ENCODE peak calls at places on chromosomes 2 and 18, in nine cellular contexts. One of them, this sample, is unnamed.

GRCh38 chr2:186199029-186199428 is 287.0 kb upstream of the ZC3H15 start:
- ATAC-seq in heart left ventricle: no peak
- ATAC-seq in gastrocnemius medialis: no peak
- ATAC-seq in right lobe of liver: no peak
- ATAC-seq in IMR-90: no peak
- ATAC-seq in upper lobe of left lung: no peak
- ATAC-seq in A549: no peak
- ATAC-seq in GM12878: no peak
- ATAC-seq in body of pancreas: no peak
- ATAC-seq in this sample: no peak

GRCh38 chr2:162697111-162697510 is 141.5 kb downstream of the KCNH7 start:
- ATAC-seq in heart left ventricle: no peak
- ATAC-seq in gastrocnemius medialis: no peak
- ATAC-seq in right lobe of liver: no peak
- ATAC-seq in IMR-90: no peak
- ATAC-seq in upper lobe of left lung: no peak
- ATAC-seq in A549: no peak
- ATAC-seq in GM12878: no peak
- ATAC-seq in body of pancreas: no peak
- ATAC-seq in this sample: no peak

GRCh38 chr2:215431290-215431689 is 4.6 kb downstream of the FN1 start:
- ATAC-seq in heart left ventricle: no peak
- ATAC-seq in gastrocnemius medialis: no peak
- ATAC-seq in right lobe of liver: no peak
- ATAC-seq in IMR-90: no peak
- ATAC-seq in upper lobe of left lung: no peak
- ATAC-seq in A549: no peak
- ATAC-seq in GM12878: no peak
- ATAC-seq in body of pancreas: no peak
- ATAC-seq in this sample: no peak

GRCh38 chr18:50061876-50062517 is 132.9 kb downstream of the MYO5B start:
- ATAC-seq in heart left ventricle: no peak
- ATAC-seq in gastrocnemius medialis: no peak
- ATAC-seq in right lobe of liver: peak; percentile 41
- ATAC-seq in IMR-90: no peak
- ATAC-seq in upper lobe of left lung: peak; percentile 39
- ATAC-seq in A549: no peak
- ATAC-seq in GM12878: no peak
- ATAC-seq in body of pancreas: peak; percentile 52
- ATAC-seq in this sample: no peak

GRCh38 chr2:120874876-120875275 is 139.2 kb downstream of the GLI2 start:
- ATAC-seq in heart left ventricle: no peak
- ATAC-seq in gastrocnemius medialis: no peak
- ATAC-seq in right lobe of liver: no peak
- ATAC-seq in IMR-90: peak; percentile 9
- ATAC-seq in upper lobe of left lung: no peak
- ATAC-seq in A549: no peak
- ATAC-seq in GM12878: no peak
- ATAC-seq in body of pancreas: no peak
- ATAC-seq in this sample: no peak

GRCh38 chr2:113791697-113792590 is 35.5 kb upstream of the SLC35F5 start:
- ATAC-seq in heart left ventricle: no peak
- ATAC-seq in gastrocnemius medialis: no peak
- ATAC-seq in right lobe of liver: no peak
- ATAC-seq in IMR-90: peak; percentile 59
- ATAC-seq in upper lobe of left lung: no peak
- ATAC-seq in A549: peak; percentile 57
- ATAC-seq in GM12878: peak; percentile 96
- ATAC-seq in body of pancreas: peak; percentile 45
- ATAC-seq in this sample: no peak

GRCh38 chr2:225120175-225120574 is 77.9 kb upstream of the DOCK10 start:
- ATAC-seq in heart left ventricle: no peak
- ATAC-seq in gastrocnemius medialis: no peak
- ATAC-seq in right lobe of liver: no peak
- ATAC-seq in IMR-90: peak; percentile 53
- ATAC-seq in upper lobe of left lung: no peak
- ATAC-seq in A549: peak; percentile 88
- ATAC-seq in GM12878: no peak
- ATAC-seq in body of pancreas: no peak
- ATAC-seq in this sample: no peak

GRCh38 chr2:27831279-27832050 is 58.7 kb downstream of the RBKS start:
- ATAC-seq in heart left ventricle: no peak
- ATAC-seq in gastrocnemius medialis: no peak
- ATAC-seq in right lobe of liver: no peak
- ATAC-seq in IMR-90: no peak
- ATAC-seq in upper lobe of left lung: peak; percentile 65
- ATAC-seq in A549: no peak
- ATAC-seq in GM12878: no peak
- ATAC-seq in body of pancreas: no peak
- ATAC-seq in this sample: no peak

GRCh38 chr2:45554073-45554742 is 56.9 kb downstream of the SRBD1 start:
- ATAC-seq in heart left ventricle: no peak
- ATAC-seq in gastrocnemius medialis: no peak
- ATAC-seq in right lobe of liver: no peak
- ATAC-seq in IMR-90: peak; percentile 69
- ATAC-seq in upper lobe of left lung: no peak
- ATAC-seq in A549: no peak
- ATAC-seq in GM12878: no peak
- ATAC-seq in body of pancreas: no peak
- ATAC-seq in this sample: no peak

GRCh38 chr2:30310955-30311354 is 79.6 kb downstream of the LBH start:
- ATAC-seq in heart left ventricle: no peak
- ATAC-seq in gastrocnemius medialis: no peak
- ATAC-seq in right lobe of liver: peak; percentile 27
- ATAC-seq in IMR-90: no peak
- ATAC-seq in upper lobe of left lung: no peak
- ATAC-seq in A549: no peak
- ATAC-seq in GM12878: peak; percentile 62
- ATAC-seq in body of pancreas: no peak
- ATAC-seq in this sample: no peak

GRCh38 chr2:151669585-151670081 is 64.6 kb downstream of the NEB start:
- ATAC-seq in heart left ventricle: no peak
- ATAC-seq in gastrocnemius medialis: peak; percentile 76
- ATAC-seq in right lobe of liver: no peak
- ATAC-seq in IMR-90: no peak
- ATAC-seq in upper lobe of left lung: no peak
- ATAC-seq in A549: no peak
- ATAC-seq in GM12878: no peak
- ATAC-seq in body of pancreas: no peak
- ATAC-seq in this sample: no peak

DNA sequence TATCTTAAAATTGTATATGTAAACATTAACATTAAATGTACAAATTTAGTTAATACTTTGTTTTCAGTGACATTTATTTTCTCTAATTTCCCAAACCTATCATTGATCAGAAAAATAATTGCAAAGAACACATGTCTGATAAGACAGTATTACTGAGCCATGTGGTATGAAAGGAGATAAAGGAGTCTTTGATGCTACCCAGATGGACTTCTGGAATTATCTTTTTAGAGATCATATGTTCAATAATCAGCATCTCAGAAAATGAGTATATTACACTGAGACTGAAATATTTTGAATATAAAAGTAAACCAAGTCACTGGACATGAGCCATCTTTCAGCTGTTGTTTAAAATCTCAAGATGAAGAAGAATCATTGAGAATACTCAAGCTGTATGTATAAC is 153.3 kb downstream of the PHLPP1 start:
- ATAC-seq in heart left ventricle: no peak
- ATAC-seq in gastrocnemius medialis: no peak
- ATAC-seq in right lobe of liver: no peak
- ATAC-seq in IMR-90: no peak
- ATAC-seq in upper lobe of left lung: no peak
- ATAC-seq in A549: no peak
- ATAC-seq in GM12878: no peak
- ATAC-seq in body of pancreas: no peak
- ATAC-seq in this sample: no peak
- H3K4me3 ChIP-seq in heart left ventricle: no peak overlapping the region
- H3K4me3 ChIP-seq in gastrocnemius medialis: no peak overlapping the region
- H3K4me3 ChIP-seq in right lobe of liver: no peak overlapping the region
- H3K4me3 ChIP-seq in IMR-90: no peak overlapping the region
- H3K4me3 ChIP-seq in upper lobe of left lung: no peak overlapping the region
- H3K4me3 ChIP-seq in A549: no peak overlapping the region
- H3K4me3 ChIP-seq in GM12878: no peak overlapping the region
- H3K4me3 ChIP-seq in body of pancreas: no peak overlapping the region
- H3K4me3 ChIP-seq in this sample: no peak overlapping the region

GRCh38 chr18:48138211-48138610 is 207.8 kb upstream of the SMAD2 start:
- ATAC-seq in heart left ventricle: no peak
- ATAC-seq in gastrocnemius medialis: no peak
- ATAC-seq in right lobe of liver: no peak
- ATAC-seq in IMR-90: no peak
- ATAC-seq in upper lobe of left lung: no peak
- ATAC-seq in A549: peak; percentile 25
- ATAC-seq in GM12878: no peak
- ATAC-seq in body of pancreas: no peak
- ATAC-seq in this sample: no peak

GRCh38 chr18:48136051-48136543 is 205.6 kb upstream of the SMAD2 start:
- ATAC-seq in heart left ventricle: no peak
- ATAC-seq in gastrocnemius medialis: peak; percentile 46
- ATAC-seq in right lobe of liver: peak; percentile 46
- ATAC-seq in IMR-90: no peak
- ATAC-seq in upper lobe of left lung: peak; percentile 18
- ATAC-seq in A549: peak; percentile 53
- ATAC-seq in GM12878: no peak
- ATAC-seq in body of pancreas: no peak
- ATAC-seq in this sample: peak; percentile 38

GRCh38 chr18:48135436-48135966 is 205.0 kb upstream of the SMAD2 start:
- ATAC-seq in heart left ventricle: no peak
- ATAC-seq in gastrocnemius medialis: no peak
- ATAC-seq in right lobe of liver: no peak
- ATAC-seq in IMR-90: no peak
- ATAC-seq in upper lobe of left lung: no peak
- ATAC-seq in A549: no peak
- ATAC-seq in GM12878: no peak
- ATAC-seq in body of pancreas: no peak
- ATAC-seq in this sample: no peak

GRCh38 chr18:48137354-48138208 is 207.1 kb upstream of the SMAD2 start:
- ATAC-seq in heart left ventricle: no peak
- ATAC-seq in gastrocnemius medialis: no peak
- ATAC-seq in right lobe of liver: no peak
- ATAC-seq in IMR-90: no peak
- ATAC-seq in upper lobe of left lung: no peak
- ATAC-seq in A549: no peak
- ATAC-seq in GM12878: no peak
- ATAC-seq in body of pancreas: no peak
- ATAC-seq in this sample: no peak

DNA sequence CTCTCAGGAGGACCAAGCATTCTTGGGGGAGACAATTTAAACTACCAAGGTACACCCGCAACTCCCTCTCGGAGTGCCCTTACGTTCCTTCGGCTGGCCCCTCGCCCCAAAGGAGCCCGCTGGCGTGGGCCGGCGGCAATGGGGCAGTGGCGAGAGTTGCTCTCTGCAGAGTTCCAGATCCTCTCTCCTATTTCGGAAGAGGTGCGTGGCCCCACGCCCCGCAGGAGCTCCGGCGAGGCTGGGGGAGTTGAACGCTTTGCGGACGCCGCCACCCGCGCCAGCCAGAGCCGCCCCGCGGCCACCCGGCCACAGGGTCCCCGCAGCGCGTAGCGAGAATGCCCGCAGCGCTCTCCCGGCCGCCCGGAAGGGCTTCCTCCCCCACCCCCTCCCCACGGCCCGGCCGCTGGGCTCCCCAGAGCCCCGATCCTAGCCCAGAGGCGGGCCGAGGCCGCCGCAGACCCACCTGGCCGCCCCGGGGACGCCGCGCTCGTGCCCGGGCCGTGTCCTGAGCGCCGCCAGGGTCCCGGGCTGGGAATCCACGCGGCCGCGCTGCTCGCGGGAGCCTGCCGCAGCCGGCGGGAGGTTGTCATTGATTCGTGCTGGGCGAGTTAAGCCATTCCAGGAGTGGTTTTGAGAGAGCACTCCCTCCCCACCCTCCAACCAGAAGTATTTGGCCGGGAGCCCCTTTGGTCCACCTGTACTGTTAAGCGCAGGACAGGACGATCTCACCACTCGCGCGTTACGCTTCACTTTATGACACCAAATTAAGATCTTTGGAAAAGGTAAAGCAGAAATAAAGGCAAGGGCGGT is 206.3 kb upstream of the SMAD2 start:
- ATAC-seq in heart left ventricle: no peak
- ATAC-seq in gastrocnemius medialis: peak; percentile 39
- ATAC-seq in right lobe of liver: peak; percentile 67
- ATAC-seq in IMR-90: no peak
- ATAC-seq in upper lobe of left lung: peak; percentile 31
- ATAC-seq in A549: peak; percentile 51
- ATAC-seq in GM12878: no peak
- ATAC-seq in body of pancreas: peak; percentile 36
- ATAC-seq in this sample: peak; percentile 23
- TF ChIP-seq POLR2A in heart left ventricle: no peak
- TF ChIP-seq POLR2A in gastrocnemius medialis: no peak
- TF ChIP-seq POLR2A in right lobe of liver: peak; percentile 68
- TF ChIP-seq POLR2A in IMR-90: no peak
- TF ChIP-seq POLR2A in upper lobe of left lung: no peak
- TF ChIP-seq POLR2A in A549: no peak
- TF ChIP-seq POLR2A in GM12878: no peak
- TF ChIP-seq POLR2A in body of pancreas: peak; percentile 16
- TF ChIP-seq POLR2A in this sample: no peak

GRCh38 chr2:59233910-59234309 is 992.8 kb upstream of the FANCL start:
- ATAC-seq in heart left ventricle: no peak
- ATAC-seq in gastrocnemius medialis: no peak
- ATAC-seq in right lobe of liver: no peak
- ATAC-seq in IMR-90: no peak
- ATAC-seq in upper lobe of left lung: no peak
- ATAC-seq in A549: no peak
- ATAC-seq in GM12878: no peak
- ATAC-seq in body of pancreas: no peak
- ATAC-seq in this sample: no peak

GRCh38 chr2:59236723-59237122 is 995.6 kb upstream of the FANCL start:
- ATAC-seq in heart left ventricle: no peak
- ATAC-seq in gastrocnemius medialis: no peak
- ATAC-seq in right lobe of liver: no peak
- ATAC-seq in IMR-90: no peak
- ATAC-seq in upper lobe of left lung: no peak
- ATAC-seq in A549: peak; percentile 49
- ATAC-seq in GM12878: no peak
- ATAC-seq in body of pancreas: no peak
- ATAC-seq in this sample: no peak

GRCh38 chr2:59233448-59233847 is 992.3 kb upstream of the FANCL start:
- ATAC-seq in heart left ventricle: no peak
- ATAC-seq in gastrocnemius medialis: no peak
- ATAC-seq in right lobe of liver: no peak
- ATAC-seq in IMR-90: no peak
- ATAC-seq in upper lobe of left lung: no peak
- ATAC-seq in A549: no peak
- ATAC-seq in GM12878: no peak
- ATAC-seq in body of pancreas: no peak
- ATAC-seq in this sample: no peak

GRCh38 chr2:59237311-59237710 is 996.2 kb upstream of the FANCL start:
- ATAC-seq in heart left ventricle: no peak
- ATAC-seq in gastrocnemius medialis: no peak
- ATAC-seq in right lobe of liver: no peak
- ATAC-seq in IMR-90: no peak
- ATAC-seq in upper lobe of left lung: no peak
- ATAC-seq in A549: no peak
- ATAC-seq in GM12878: no peak
- ATAC-seq in body of pancreas: no peak
- ATAC-seq in this sample: no peak

GRCh38 chr2:59232394-59233165 is 991.5 kb upstream of the FANCL start:
- ATAC-seq in heart left ventricle: no peak
- ATAC-seq in gastrocnemius medialis: no peak
- ATAC-seq in right lobe of liver: no peak
- ATAC-seq in IMR-90: no peak
- ATAC-seq in upper lobe of left lung: no peak
- ATAC-seq in A549: no peak
- ATAC-seq in GM12878: peak; percentile 79
- ATAC-seq in body of pancreas: no peak
- ATAC-seq in this sample: no peak
- H3K4me3 ChIP-seq in heart left ventricle: no peak overlapping the region
- H3K4me3 ChIP-seq in gastrocnemius medialis: no peak overlapping the region
- H3K4me3 ChIP-seq in right lobe of liver: no peak overlapping the region
- H3K4me3 ChIP-seq in IMR-90: no peak overlapping the region
- H3K4me3 ChIP-seq in upper lobe of left lung: no peak overlapping the region
- H3K4me3 ChIP-seq in A549: no peak overlapping the region
- H3K4me3 ChIP-seq in GM12878: no peak overlapping the region
- H3K4me3 ChIP-seq in body of pancreas: no peak overlapping the region
- H3K4me3 ChIP-seq in this sample: no peak overlapping the region

GRCh38 chr2:175168564-175168945 is 552 bp upstream of the ATF2 start:
- ATAC-seq in heart left ventricle: no peak
- ATAC-seq in gastrocnemius medialis: no peak
- ATAC-seq in right lobe of liver: no peak
- ATAC-seq in IMR-90: peak; percentile 5
- ATAC-seq in upper lobe of left lung: peak; percentile 10
- ATAC-seq in A549: no peak
- ATAC-seq in GM12878: peak; percentile 50
- ATAC-seq in body of pancreas: peak; percentile 20
- ATAC-seq in this sample: no peak
- TF ChIP-seq POLR2A in heart left ventricle: no peak
- TF ChIP-seq POLR2A in gastrocnemius medialis: peak; percentile 5
- TF ChIP-seq POLR2A in right lobe of liver: peak; percentile 51
- TF ChIP-seq POLR2A in IMR-90: no peak
- TF ChIP-seq POLR2A in upper lobe of left lung: no peak
- TF ChIP-seq POLR2A in A549: peak; percentile 65
- TF ChIP-seq POLR2A in GM12878: no peak
- TF ChIP-seq POLR2A in body of pancreas: peak; percentile 46
- TF ChIP-seq POLR2A in this sample: peak; percentile 14